ENCODE peak calls at places on chromosomes 13 and 19, in seven cellular contexts. K is AG10803; F is fibroblast of lung; N is GM03348; I is activated CD4-positive, alpha-beta T cell treated with anti-CD3 and anti-CD28 coated beads for 4 hours; D is cardiac muscle cell; X is stimulated activated naive B cell treated with anti-CD40 and anti-IgM and Interleukin-4, amounts not matched to agents 10 μg/mL and 1 μg/mL and 100 μg/mL, for 72 hours. P is an unnamed sample.

GRCh38 chr19:35347171-35347929 is at the start of gene FFAR1:
- DNase-seq in K (no peak), F (no peak), N (no peak), I (peak; percentile 45), D (no peak), X (peak; percentile 83), P (no peak)

GRCh38 chr13:93628136-93628535 is 401.5 kb downstream of the GPC6 start:
- DNase-seq in K (no peak), F (no peak), N (no peak), I (no peak), D (no peak), X (no peak), P (no peak)

GRCh38 chr19:8697671-8698432 is 743 bp downstream of the ACTL9 start:
- DNase-seq in K (no peak), F (no peak), N (no peak), I (no peak), D (no peak), X (no peak), P (peak; percentile 49)

GRCh38 chr13:87259479-87260083 is 411.6 kb upstream of the SLITRK5 start:
- DNase-seq in K (no peak), F (peak; percentile 12), N (peak; percentile 4), I (no peak), D (peak; percentile 2), X (no peak), P (peak; percentile 58)

GRCh38 chr13:37446503-37446902 is 152.1 kb downstream of the POSTN start:
- DNase-seq in K (peak; percentile 97), F (peak; percentile 91), N (peak; percentile 81), I (no peak), D (peak; percentile 86), X (no peak), P (no peak)

GRCh38 chr13:50129923-50130685 is 114.9 kb downstream of the KCNRG start:
- DNase-seq in K (peak; percentile 59), F (peak; percentile 46), N (peak; percentile 77), I (peak; percentile 22), D (peak; percentile 61), X (no peak), P (peak; percentile 27)

GRCh38 chr13:93220073-93220472 is 6.5 kb upstream of the GPC6 start:
- DNase-seq in K (no peak), F (no peak), N (no peak), I (no peak), D (no peak), X (no peak), P (no peak)

GRCh38 chr19:16273005-16273404 is 51.6 kb upstream of the KLF2 start:
- DNase-seq in K (peak; percentile 66), F (no peak), N (peak; percentile 60), I (no peak), D (peak; percentile 26), X (no peak), P (no peak)

GRCh38 chr19:29678484-29679106 is 13.3 kb downstream of the PLEKHF1 start:
- DNase-seq in K (no peak), F (peak; percentile 27), N (no peak), I (no peak), D (no peak), X (no peak), P (no peak)

GRCh38 chr19:48654299-48655059 is 8.5 kb upstream of the CA11 start:
- DNase-seq in K (no peak), F (peak; percentile 21), N (no peak), I (no peak), D (no peak), X (no peak), P (no peak)

P was measured in HEK293T.